ENCODE peak calls at places on chromosome 3, in eight cellular contexts. B, L, E, N, A, Q, J and S are unnamed samples.

GRCh38 chr3:42529463-42529862 is 27.0 kb downstream of the VIPR1 start:
- DNase-seq in B (no peak), Q (no peak), A (no peak), L (no peak), E (no peak), N (no peak), J (no peak), S (no peak)

GRCh38 chr3:149369991-149370866 is 7.2 kb downstream of the TM4SF1 start:
- DNase-seq in Q (no peak), B (no peak), N (peak; percentile 49), J (no peak), L (no peak), A (no peak), E (peak; percentile 52), S (no peak)

GRCh38 chr3:151880326-151880725 is 6.9 kb downstream of the SUCNR1 start:
- DNase-seq in N (no peak), L (no peak), E (no peak), B (no peak), Q (no peak), A (no peak), J (no peak), S (no peak)

GRCh38 chr3:184491867-184492615 is 69.5 kb upstream of the EPHB3 start:
- DNase-seq in L (peak; percentile 56), J (no peak), A (no peak), E (no peak), B (no peak), N (no peak), Q (peak; percentile 51), S (no peak)

GRCh38 chr3:98114264-98114663 is 16.3 kb upstream of the OR5H1 start:
- DNase-seq in E (no peak), N (no peak), J (no peak), B (no peak), A (no peak), L (no peak), Q (no peak), S (no peak)

GRCh38 chr3:125245521-125245920 is 33.0 kb upstream of the SLC12A8 start:
- DNase-seq in Q (no peak), N (peak; percentile 83), L (no peak), E (no peak), J (no peak), B (no peak), A (no peak), S (no peak)

GRCh38 chr3:94862703-94863102 is 799.8 kb downstream of the NSUN3 start:
- DNase-seq in J (peak; percentile 9), B (no peak), Q (peak; percentile 21), A (no peak), E (peak; percentile 1), L (no peak), N (no peak), S (no peak)

GRCh38 chr3:22319446-22319845 is 568.4 kb upstream of the ZNF385D start:
- DNase-seq in L (no peak), A (no peak), E (no peak), J (peak; percentile 50), N (no peak), B (no peak), Q (no peak), S (no peak)

GRCh38 chr3:169657351-169658124 is 6.0 kb downstream of the MECOM start:
- DNase-seq in J (no peak), E (no peak), Q (no peak), L (no peak), B (peak; percentile 72), N (no peak), A (no peak), S (peak; percentile 74)

GRCh38 chr3:153164009-153164550 is 2.1 kb downstream of the RAP2B start:
- DNase-seq in N (no peak), Q (no peak), B (no peak), A (no peak), L (no peak), J (no peak), E (no peak), S (peak; percentile 41)

GRCh38 chr3:141830508-141830907 is 45.9 kb upstream of the ATP1B3 start:
- DNase-seq in N (peak; percentile 6), E (no peak), J (no peak), A (peak; percentile 19), L (no peak), Q (no peak), B (no peak), S (no peak)

GRCh38 chr3:149393355-149394165 is 16.1 kb upstream of the TM4SF1 start:
- DNase-seq in L (peak; percentile 53), B (peak; percentile 84), A (peak; percentile 62), E (peak; percentile 84), J (peak; percentile 81), Q (peak; percentile 57), N (peak; percentile 83), S (peak; percentile 88)

GRCh38 chr3:194243172-194243861 is 107.4 kb downstream of the HES1 start:
- DNase-seq in A (no peak), J (no peak), L (no peak), B (no peak), N (no peak), E (no peak), Q (no peak), S (no peak)

GRCh38 chr3:194485471-194485875 is 1.3 kb downstream of the ATP13A3 start:
- DNase-seq in Q (no peak), E (peak; percentile 43), N (peak; percentile 41), A (no peak), B (no peak), L (no peak), J (peak; percentile 45), S (peak; percentile 35)

GRCh38 chr3:186002884-186003472 is 65.2 kb upstream of the TRA2B start:
- DNase-seq in A (no peak), J (no peak), E (peak; percentile 8), L (no peak), Q (peak; percentile 49), N (peak; percentile 48), B (no peak), S (peak; percentile 31)

GRCh38 chr3:147411777-147412176 is 2.6 kb downstream of the ZIC1 start:
- DNase-seq in J (peak; percentile 62), Q (peak; percentile 59), E (no peak), N (no peak), L (no peak), A (no peak), B (no peak), S (no peak)

GRCh38 chr3:49157289-49157688 is 8.8 kb downstream of the CCDC71 start:
- DNase-seq in E (no peak), J (no peak), B (no peak), N (no peak), L (no peak), A (no peak), Q (no peak), S (no peak)

GRCh38 chr3:10666621-10667020 is 149.4 kb upstream of the SLC6A11 start:
- DNase-seq in A (peak; percentile 85), L (no peak), E (peak; percentile 33), Q (peak; percentile 33), B (no peak), N (no peak), J (no peak), S (no peak)

GRCh38 chr3:138964923-138965322 is 17.9 kb downstream of the FOXL2NB start:
- DNase-seq in Q (no peak), E (no peak), N (no peak), A (no peak), L (no peak), J (no peak), B (no peak), S (no peak)

GRCh38 chr3:138960417-138960852 is 13.4 kb downstream of the FOXL2NB start:
- DNase-seq in L (no peak), B (no peak), N (no peak), J (no peak), E (no peak), A (no peak), Q (no peak), S (no peak)

GRCh38 chr3:138964264-138964663 is 17.2 kb downstream of the FOXL2NB start:
- DNase-seq in B (no peak), J (no peak), L (no peak), Q (no peak), N (no peak), A (no peak), E (no peak), S (no peak)

GRCh38 chr3:138963161-138963560 is 16.1 kb downstream of the FOXL2NB start:
- DNase-seq in N (no peak), E (no peak), Q (no peak), B (no peak), A (no peak), J (no peak), L (no peak), S (no peak)
- H3K4me3 ChIP-seq in N (no peak overlapping the region), E (no peak overlapping the region), Q (no peak overlapping the region), B (no peak overlapping the region), A (no peak overlapping the region), J (no peak overlapping the region), L (no peak overlapping the region), S (no peak overlapping the region)

GRCh38 chr3:15064835-15065549 is at the start of gene MRPS25:
- DNase-seq in A (peak; percentile 83), E (peak; percentile 91), Q (peak; percentile 96), N (peak; percentile 92), J (peak; percentile 95), L (peak; percentile 92), B (peak; percentile 92), S (peak; percentile 96)
- H3K4me3 ChIP-seq in A (peak within 1 kb of the TSS; percentile 84), E (peak within 1 kb of the TSS; percentile 71), Q (peak within 1 kb of the TSS; percentile 97), N (peak within 1 kb of the TSS; percentile 93), J (peak within 1 kb of the TSS; percentile 92), L (peak within 1 kb of the TSS; percentile 93), B (peak within 1 kb of the TSS; percentile 92), S (peak within 1 kb of the TSS; percentile 71)

DNA sequence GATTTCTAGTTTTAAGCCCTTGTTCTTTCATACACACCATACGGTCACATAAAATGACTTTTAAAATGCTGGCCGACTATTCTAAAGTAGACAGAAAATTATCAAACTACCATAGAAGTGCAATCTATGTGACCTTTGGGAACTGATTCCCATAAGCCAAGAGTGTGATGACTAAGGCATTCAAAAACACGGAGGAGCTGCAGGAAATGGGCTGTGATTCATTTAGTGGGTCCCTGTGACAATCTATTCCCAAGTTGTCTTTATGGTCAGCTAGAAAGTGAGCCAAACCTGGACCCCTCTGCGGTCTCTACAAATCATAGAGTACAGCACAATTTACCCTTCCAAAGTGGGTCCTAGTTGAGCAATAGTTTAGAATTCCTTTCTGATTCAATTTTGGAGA is 251.5 kb upstream of the CBLB start:
- DNase-seq in B (no peak), A (no peak), Q (no peak), J (no peak), L (no peak), E (no peak), N (peak; percentile 70), S (peak; percentile 9)
- H3K4me3 ChIP-seq in B (no peak overlapping the region), A (no peak overlapping the region), Q (no peak overlapping the region), J (no peak overlapping the region), L (no peak overlapping the region), E (no peak overlapping the region), N (no peak overlapping the region), S (no peak overlapping the region)

DNA sequence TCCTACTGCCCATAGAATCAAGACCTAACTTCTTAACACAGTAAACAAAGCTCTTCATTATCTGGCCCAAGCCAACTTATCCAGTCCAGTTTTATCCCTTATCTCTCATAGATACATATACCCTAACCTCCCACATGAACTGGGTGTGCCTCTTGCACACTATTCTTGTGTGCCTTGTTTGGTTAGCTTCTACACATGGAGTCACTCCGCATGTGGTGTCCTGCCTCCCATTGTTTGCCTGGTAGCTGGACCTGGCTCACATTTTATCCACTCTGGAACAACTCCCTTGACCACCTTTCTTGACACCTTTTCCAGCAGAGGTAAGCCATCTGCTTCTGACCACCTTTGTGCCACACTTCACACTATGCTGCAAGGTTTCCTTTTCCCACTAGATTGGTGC is 15.2 kb downstream of the TIPARP start:
- DNase-seq in J (no peak), A (no peak), N (no peak), Q (no peak), B (no peak), E (peak; percentile 30), L (no peak), S (no peak)
- H3K4me3 ChIP-seq in J (no peak overlapping the region), A (no peak overlapping the region), N (no peak overlapping the region), Q (no peak overlapping the region), B (no peak overlapping the region), E (no peak overlapping the region), L (no peak overlapping the region), S (no peak overlapping the region)

GRCh38 chr3:40523781-40524180 is 979 bp upstream of the ZNF621 start:
- DNase-seq in A (no peak), Q (no peak), B (no peak), L (no peak), E (peak; percentile 2), N (no peak), J (no peak), S (peak; percentile 5)
- H3K4me3 ChIP-seq in A (no peak overlapping the region), Q (no peak overlapping the region), B (peak overlapping the region; percentile 52), L (peak overlapping the region; percentile 91), E (no peak overlapping the region), N (no peak overlapping the region), J (no peak overlapping the region), S (no peak overlapping the region)